ENCODE peak calls at places on chromosomes 11 and 22, in eight cellular contexts. D is MCF 10A; O is NCI-H774; Q is PC-9; E is NCI-H2081; R is tibial nerve; N is NCI-H2171 treated with DMSO at 0.1 percent for 48 hours; A is stimulated activated CD4-positive, alpha-beta T cell treated with anti-CD3 and anti-CD28 coated beads, Interleukin-1b, Interleukin-23, amount 100 ng/mL, for 48 hours. U is an unnamed sample.
A peak's percentile ranks its signal among the peaks of the same experiment; 100 is the strongest.

GRCh38 chr11:12390687-12391110 is 13.3 kb downstream of the PARVA start:
- DNase-seq in N (peak; percentile 88), E (peak; percentile 81), O (no peak), R (no peak), D (no peak), A (no peak), Q (no peak), U (no peak)

GRCh38 chr11:34346551-34346950 is 11.3 kb downstream of the ABTB2 start:
- DNase-seq in A (no peak), N (no peak), Q (peak; percentile 55), D (peak; percentile 49), R (no peak), E (no peak), O (no peak), U (no peak)

GRCh38 chr22:37686002-37686982 is at the start of gene NOL12:
- DNase-seq in Q (peak; percentile 86), E (peak; percentile 79), A (peak; percentile 75), R (peak; percentile 75), O (peak; percentile 52), D (peak; percentile 90), N (peak; percentile 89), U (peak; percentile 92)

GRCh38 chr11:78277314-78277994 is 88.7 kb downstream of the USP35 start:
- DNase-seq in D (no peak), A (no peak), R (no peak), O (no peak), N (no peak), E (no peak), Q (peak; percentile 49), U (no peak)

GRCh38 chr11:17013548-17014320 is 480 bp downstream of the PLEKHA7 start:
- DNase-seq in R (no peak), E (peak; percentile 34), O (peak; percentile 31), A (peak; percentile 10), Q (peak; percentile 34), N (no peak), D (peak; percentile 22), U (peak; percentile 73)

GRCh38 chr11:115663790-115664189 is 159.6 kb upstream of the CADM1 start:
- DNase-seq in E (no peak), A (no peak), O (no peak), Q (no peak), D (no peak), R (no peak), N (no peak), U (no peak)

GRCh38 chr11:45083544-45084087 is 62.8 kb upstream of the PRDM11 start:
- DNase-seq in R (no peak), D (peak; percentile 39), E (no peak), Q (no peak), N (no peak), O (no peak), A (no peak), U (peak; percentile 62)

GRCh38 chr11:128359515-128359914 is 227.8 kb downstream of the ETS1 start:
- DNase-seq in A (no peak), E (no peak), Q (no peak), O (no peak), N (no peak), D (no peak), R (no peak), U (no peak)

GRCh38 chr11:86551286-86551685 is 121.1 kb downstream of the ME3 start:
- DNase-seq in O (no peak), R (peak; percentile 18), E (no peak), Q (no peak), A (no peak), D (peak; percentile 82), N (no peak), U (no peak)

GRCh38 chr22:40919446-40919845 is 31.7 kb upstream of the RBX1 start:
- DNase-seq in D (no peak), Q (no peak), A (no peak), O (no peak), E (no peak), N (no peak), R (no peak), U (no peak)

GRCh38 chr11:86800076-86800955 is at the start of gene PRSS23:
- DNase-seq in A (peak; percentile 21), Q (peak; percentile 90), E (peak; percentile 69), R (no peak), D (peak; percentile 40), O (peak; percentile 73), N (peak; percentile 8), U (peak; percentile 66)

GRCh38 chr11:97854357-97854756 is 1166.4 kb upstream of the CNTN5 start:
- DNase-seq in O (no peak), N (no peak), A (no peak), R (no peak), D (no peak), E (no peak), Q (no peak), U (no peak)

GRCh38 chr11:45929486-45930030 is 7.1 kb downstream of the LARGE2 start:
- DNase-seq in O (no peak), E (no peak), D (no peak), N (no peak), R (no peak), A (no peak), Q (no peak), U (peak; percentile 64)

GRCh38 chr11:120658071-120658423 is 146.5 kb downstream of the GRIK4 start:
- DNase-seq in D (no peak), N (no peak), A (no peak), E (no peak), Q (no peak), O (no peak), R (no peak), U (no peak)

GRCh38 chr22:36332623-36333331 is 55.0 kb downstream of the MYH9 start:
- DNase-seq in E (no peak), N (peak; percentile 81), R (no peak), A (peak; percentile 82), D (peak; percentile 92), Q (peak; percentile 90), O (no peak), U (peak; percentile 85)

GRCh38 chr22:44730034-44730433 is 22.3 kb upstream of the ARHGAP8 start:
- DNase-seq in D (no peak), N (no peak), O (no peak), E (no peak), R (no peak), Q (no peak), A (no peak), U (no peak)

GRCh38 chr11:90630176-90630575 is 407.3 kb upstream of the CHORDC1 start:
- DNase-seq in D (no peak), Q (no peak), N (no peak), R (no peak), O (no peak), E (no peak), A (no peak), U (no peak)

GRCh38 chr11:63845305-63845704 is 6.4 kb downstream of the MARK2 start:
- DNase-seq in Q (peak; percentile 27), O (no peak), D (peak; percentile 69), N (no peak), E (no peak), R (no peak), A (no peak), U (no peak)

GRCh38 chr11:61890536-61891330 is 612 bp downstream of the FADS3 start:
- DNase-seq in D (peak; percentile 74), Q (peak; percentile 64), R (no peak), O (no peak), E (peak; percentile 30), N (peak; percentile 5), A (no peak), U (peak; percentile 76)

GRCh38 chr11:74524501-74524900 is 31.0 kb upstream of the LIPT2 start:
- DNase-seq in D (no peak), E (no peak), O (no peak), N (no peak), A (no peak), R (no peak), Q (no peak), U (no peak)

GRCh38 chr11:110196241-110196754 is 100.1 kb downstream of the RDX start:
- DNase-seq in O (no peak), N (no peak), Q (peak; percentile 57), D (peak; percentile 95), A (no peak), R (no peak), E (no peak), U (no peak)

GRCh38 chr11:12979928-12980689 is 29.0 kb upstream of the RASSF10 start:
- DNase-seq in R (no peak), A (no peak), D (no peak), O (peak; percentile 54), Q (no peak), N (peak; percentile 3), E (peak; percentile 81), U (no peak)

GRCh38 chr11:34052608-34053160 is 1.2 kb downstream of the CAPRIN1 start:
- DNase-seq in A (peak; percentile 18), N (no peak), R (no peak), D (peak; percentile 21), Q (peak; percentile 15), E (peak; percentile 36), O (no peak), U (no peak)

GRCh38 chr11:7672960-7673723 is at the start of gene CYB5R2:
- DNase-seq in A (no peak), R (peak; percentile 57), D (no peak), Q (peak; percentile 50), N (no peak), O (peak; percentile 21), E (no peak), U (peak; percentile 61)

GRCh38 chr11:8257003-8257664 is 6.5 kb downstream of the LMO1 start:
- DNase-seq in R (no peak), A (no peak), E (no peak), N (peak; percentile 58), O (no peak), Q (no peak), D (no peak), U (peak; percentile 21)

GRCh38 chr22:41913842-41914534 is 886 bp downstream of the SHISA8 start:
- DNase-seq in Q (no peak), E (no peak), A (no peak), R (no peak), N (no peak), D (no peak), O (no peak), U (no peak)

GRCh38 chr11:76181371-76181770 is 24.9 kb downstream of the WNT11 start:
- DNase-seq in N (no peak), R (no peak), O (no peak), A (no peak), Q (no peak), E (no peak), D (no peak), U (no peak)

GRCh38 chr11:78149646-78150045 is 10.2 kb upstream of the ALG8 start:
- DNase-seq in E (no peak), O (no peak), Q (no peak), A (no peak), N (no peak), R (peak; percentile 43), D (peak; percentile 47), U (no peak)

GRCh38 chr22:44515779-44516178 is 17.7 kb upstream of the RTL6 start:
- DNase-seq in D (no peak), Q (no peak), N (no peak), E (no peak), A (no peak), O (no peak), R (no peak), U (no peak)

GRCh38 chr22:39514373-39514973 is 5.9 kb upstream of the ATF4 start:
- DNase-seq in D (peak; percentile 56), E (no peak), R (peak; percentile 93), Q (peak; percentile 66), O (no peak), N (peak; percentile 24), A (no peak), U (peak; percentile 81)

GRCh38 chr11:12287374-12288211 is 89.8 kb upstream of the PARVA start:
- DNase-seq in N (no peak), Q (peak; percentile 66), O (no peak), R (peak; percentile 60), E (peak; percentile 64), D (peak; percentile 95), A (no peak), U (peak; percentile 54)

GRCh38 chr11:59195596-59195995 is 17.1 kb downstream of the MPEG1 start:
- DNase-seq in R (no peak), A (no peak), N (no peak), O (peak; percentile 20), E (no peak), D (no peak), Q (no peak), U (no peak)

GRCh38 chr11:108973402-108974119 is 308.7 kb downstream of the DDX10 start:
- DNase-seq in R (no peak), N (no peak), Q (peak; percentile 54), A (no peak), E (no peak), D (peak; percentile 77), O (no peak), U (no peak)

GRCh38 chr11:44351898-44352498 is 42.1 kb upstream of the ALX4 start:
- DNase-seq in A (no peak), N (peak; percentile 29), E (no peak), O (no peak), Q (no peak), D (peak; percentile 13), R (no peak), U (no peak)

U was measured in activated effector memory CD4-positive, alpha-beta T cell treated with anti-CD3 and anti-CD28 coated beads, Interleukin-2, amount 50 U/mL, for 16 hours.